ENCODE peak calls at places on chromosomes 5 and 9, in nine cellular contexts. F is tibial artery; B is GM12865; J is AG09309; P is foreskin fibroblast; D is CD8-positive, alpha-beta T cell; M is HCT116; R is NB4; L is brain microvascular endothelial cell. S is an unnamed sample.
A peak's percentile ranks its signal among the peaks of the same experiment; 100 is the strongest.

GRCh38 chr5:71748360-71748759 is 29.3 kb downstream of the CARTPT start:
- DNase-seq in F (peak; percentile 73), B (no peak), J (no peak), P (no peak), D (no peak), M (no peak), R (no peak), L (no peak), S (no peak)

GRCh38 chr9:70923941-70924340 is 197.5 kb downstream of the TRPM3 start:
- DNase-seq in F (no peak), B (no peak), J (no peak), P (peak; percentile 44), D (no peak), M (no peak), R (no peak), L (no peak), S (peak; percentile 26)

GRCh38 chr5:135454946-135455345 is 2.8 kb upstream of the TIFAB start:
- DNase-seq in F (no peak), B (no peak), J (no peak), P (no peak), D (no peak), M (no peak), R (no peak), L (no peak), S (no peak)

GRCh38 chr5:33696413-33696812 is 195.4 kb downstream of the ADAMTS12 start:
- DNase-seq in F (no peak), B (no peak), J (no peak), P (no peak), D (no peak), M (no peak), R (no peak), L (no peak), S (no peak)

GRCh38 chr9:137815256-137816255 is 62.0 kb upstream of the CACNA1B start:
- DNase-seq in F (no peak), B (no peak), J (no peak), P (no peak), D (no peak), M (no peak), R (no peak), L (no peak), S (no peak)

GRCh38 chr5:87127426-87127825 is 140.3 kb upstream of the RASA1 start:
- DNase-seq in F (no peak), B (no peak), J (peak; percentile 32), P (peak; percentile 73), D (no peak), M (no peak), R (no peak), L (peak; percentile 49), S (peak; percentile 34)

GRCh38 chr5:171272996-171273970 is 35.8 kb upstream of the TLX3 start:
- DNase-seq in F (no peak), B (peak; percentile 47), J (no peak), P (peak; percentile 44), D (no peak), M (peak; percentile 44), R (peak; percentile 45), L (peak; percentile 39), S (peak; percentile 49)

GRCh38 chr9:127123239-127123935 is 952 bp upstream of the ANGPTL2 start:
- DNase-seq in F (no peak), B (no peak), J (no peak), P (peak; percentile 41), D (no peak), M (no peak), R (no peak), L (no peak), S (no peak)

GRCh38 chr5:35773936-35774335 is 82.8 kb upstream of the IL7R start:
- DNase-seq in F (no peak), B (no peak), J (peak; percentile 29), P (peak; percentile 72), D (no peak), M (no peak), R (no peak), L (no peak), S (no peak)

GRCh38 chr9:13429271-13429670 is 149.8 kb upstream of the MPDZ start:
- DNase-seq in F (no peak), B (no peak), J (no peak), P (no peak), D (no peak), M (no peak), R (no peak), L (no peak), S (no peak)

GRCh38 chr9:78552802-78553201 is 255.9 kb downstream of the PSAT1 start:
- DNase-seq in F (no peak), B (no peak), J (no peak), P (peak; percentile 48), D (no peak), M (no peak), R (no peak), L (no peak), S (no peak)

GRCh38 chr5:139746691-139747582 is 48.7 kb upstream of the PSD2 start:
- DNase-seq in F (peak; percentile 39), B (peak; percentile 72), J (no peak), P (peak; percentile 35), D (peak; percentile 53), M (no peak), R (peak; percentile 68), L (no peak), S (no peak)

GRCh38 chr5:42360061-42360460 is 63.2 kb upstream of the GHR start:
- DNase-seq in F (no peak), B (no peak), J (no peak), P (peak; percentile 91), D (no peak), M (no peak), R (no peak), L (peak; percentile 47), S (peak; percentile 65)

DNA sequence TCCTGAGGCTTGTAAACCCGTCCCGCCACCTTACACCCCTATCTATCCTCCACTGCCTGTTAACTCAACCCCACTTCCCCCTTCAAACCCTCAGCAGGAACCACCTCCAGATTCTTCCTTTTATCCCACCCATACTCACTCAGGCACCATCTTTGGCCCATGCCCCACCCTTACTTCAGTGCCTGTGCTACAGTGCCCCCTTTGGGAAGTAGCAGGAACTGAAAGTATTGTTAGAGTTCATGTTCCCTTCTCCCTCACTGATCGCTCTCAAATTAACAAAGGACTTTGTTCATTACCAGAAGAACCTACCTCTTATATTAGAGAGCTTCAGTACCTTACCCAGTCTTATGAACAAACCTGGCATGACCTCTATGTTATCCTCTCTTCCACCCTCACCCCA is 92.2 kb upstream of the MOCS2 start:
- DNase-seq in F (no peak), B (no peak), J (no peak), P (no peak), D (no peak), M (no peak), R (peak; percentile 23), L (no peak), S (no peak)
- TF ChIP-seq CTCF in F (no peak), B (peak; percentile 34), J (no peak), P (peak; percentile 2), D (no peak), M (peak; percentile 19), R (peak; percentile 21), L (peak; percentile 45), S (peak; percentile 17)

DNA sequence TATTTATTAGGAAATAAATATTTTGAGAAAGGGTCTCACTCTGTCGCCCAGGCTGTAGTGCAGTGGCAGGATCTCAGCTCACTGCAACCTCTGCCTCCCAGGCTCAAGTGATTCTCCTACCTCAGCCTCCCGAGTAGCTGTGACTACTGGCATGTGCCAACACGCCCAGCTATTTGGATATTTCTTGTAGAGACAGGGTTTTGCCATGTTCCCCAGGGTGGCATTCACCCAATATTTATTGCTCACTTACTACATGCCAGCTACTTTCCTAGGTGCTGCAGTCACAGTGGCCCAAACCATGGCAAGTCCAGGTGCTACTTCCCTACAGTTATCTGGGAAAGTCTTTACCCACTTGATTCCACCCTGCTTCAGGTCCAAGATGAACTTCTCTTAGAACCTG is 8.3 kb upstream of the MED7 start:
- DNase-seq in F (no peak), B (no peak), J (no peak), P (no peak), D (no peak), M (no peak), R (no peak), L (no peak), S (no peak)
- H3K4me3 ChIP-seq in F (no peak overlapping the region), B (no peak overlapping the region), J (no peak overlapping the region), P (no peak overlapping the region), D (no peak overlapping the region), M (no peak overlapping the region), R (no peak overlapping the region), L (no peak overlapping the region), S (no peak overlapping the region)

DNA sequence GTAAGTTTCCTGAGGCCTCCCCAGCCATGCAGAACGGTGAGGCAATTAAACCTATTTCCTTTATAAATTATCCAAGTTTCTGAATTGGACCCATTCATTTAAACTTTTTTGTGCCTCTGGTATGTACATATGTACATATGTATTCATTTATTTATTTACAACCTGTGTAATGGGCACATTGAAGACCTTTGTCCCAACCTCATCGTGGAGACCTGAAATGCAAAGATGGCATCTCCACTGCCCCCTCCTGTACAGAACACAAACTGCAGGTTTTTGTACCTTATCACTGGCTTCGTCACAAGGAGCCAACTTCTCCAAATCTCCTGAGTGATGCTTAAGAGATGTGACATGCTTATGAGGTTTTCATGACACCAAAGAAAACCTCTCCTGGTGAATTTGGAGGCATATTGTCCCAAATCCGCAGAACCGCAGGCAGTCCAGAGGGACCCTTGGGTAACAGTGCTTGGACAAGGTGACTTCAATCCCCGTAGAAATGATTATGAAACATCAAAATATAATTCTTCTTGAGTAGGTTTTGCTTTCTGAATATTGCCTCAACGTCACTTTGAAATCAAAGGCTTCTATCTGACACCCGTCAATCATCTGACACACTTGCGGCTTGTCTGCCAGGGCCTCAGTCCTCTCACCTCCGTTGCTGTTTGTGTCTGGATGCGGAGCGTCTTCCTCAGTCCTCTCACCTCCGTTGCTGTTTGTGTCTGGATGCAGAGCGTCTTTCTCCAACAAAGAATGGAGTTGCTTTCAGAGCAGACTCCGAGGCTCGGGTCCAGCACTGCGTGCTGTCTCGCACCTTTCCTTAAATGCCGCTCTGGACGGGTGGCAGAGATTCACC is 135.0 kb upstream of the IRX4 start:
- DNase-seq in F (no peak), B (peak; percentile 49), J (no peak), P (peak; percentile 15), D (no peak), M (peak; percentile 33), R (peak; percentile 54), L (peak; percentile 17), S (peak; percentile 41)
- TF ChIP-seq CTCF in F (no peak), B (peak; percentile 65), J (peak; percentile 47), P (peak; percentile 39), D (peak; percentile 55), M (peak; percentile 48), R (peak; percentile 72), L (peak; percentile 47), S (peak; percentile 59)

DNA sequence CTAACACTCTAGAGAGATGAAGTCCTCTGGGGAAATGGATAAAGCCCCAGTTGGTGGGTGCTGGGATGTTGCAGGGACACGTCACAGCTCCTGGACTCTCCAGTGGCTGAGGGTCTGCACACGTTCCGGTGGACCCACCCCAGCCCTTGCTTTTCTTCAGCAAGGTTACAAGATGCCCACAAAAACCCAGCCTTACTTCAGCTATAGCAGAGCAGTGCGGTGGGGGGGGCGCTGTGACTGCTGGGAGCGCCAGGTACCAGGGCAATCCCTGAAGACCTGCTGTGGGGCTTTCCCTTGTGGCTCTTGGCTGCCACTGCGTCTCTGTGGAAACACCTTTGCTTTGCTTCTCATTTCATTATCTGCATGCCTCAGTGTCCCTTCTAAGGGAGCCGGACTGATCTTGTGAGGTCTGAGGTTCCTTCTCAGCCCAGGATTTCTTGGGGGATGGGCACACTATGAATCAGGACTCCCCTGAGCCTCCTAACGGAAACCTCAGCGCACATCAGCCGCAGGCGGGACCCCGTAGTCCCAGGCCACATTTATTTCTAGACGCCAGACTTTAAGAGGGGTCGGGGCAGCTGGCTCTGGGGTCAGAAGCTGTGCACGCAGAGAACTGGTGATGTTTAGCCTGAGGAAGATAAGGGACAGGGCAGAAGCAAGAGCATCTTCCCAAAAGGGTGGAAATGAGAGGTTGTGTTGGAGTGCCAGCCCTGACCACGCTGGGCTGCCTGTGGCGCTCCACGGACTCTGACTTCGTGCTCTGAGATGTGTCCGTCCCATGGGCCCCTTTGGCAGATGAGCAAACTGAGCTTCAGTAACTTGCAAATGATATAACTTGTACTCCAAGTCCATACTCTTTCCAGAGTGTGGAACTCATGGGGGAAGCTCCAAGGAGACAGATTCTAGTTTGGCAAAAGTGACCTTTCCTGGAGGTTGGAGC is 106.8 kb downstream of the WNK2 start:
- DNase-seq in F (no peak), B (no peak), J (no peak), P (no peak), D (no peak), M (no peak), R (no peak), L (no peak), S (no peak)
- H3K4me3 ChIP-seq in F (no peak overlapping the region), B (no peak overlapping the region), J (no peak overlapping the region), P (no peak overlapping the region), D (no peak overlapping the region), M (no peak overlapping the region), R (no peak overlapping the region), L (no peak overlapping the region), S (no peak overlapping the region)

S was measured in fibroblast of pulmonary artery.